ENCODE peak calls at places on chromosomes 5 and 9, in four cellular contexts. One of them, this sample, is unnamed. For H3K4me1, the result is how much of the 10 kb centered on the place peaks cover.

GRCh38 chr5:86232246-86232645 is 385.5 kb upstream of the COX7C start:
- DNase-seq in lung: no peak
- DNase-seq in GM23248: no peak
- DNase-seq in heart left ventricle: no peak
- DNase-seq in this sample: no peak

GRCh38 chr5:172568308-172568923 is 72.6 kb upstream of the NEURL1B start:
- DNase-seq in lung: no peak
- DNase-seq in GM23248: no peak
- DNase-seq in heart left ventricle: no peak
- DNase-seq in this sample: no peak

GRCh38 chr9:37350486-37351190 is 71.9 kb upstream of the GRHPR start:
- DNase-seq in lung: no peak
- DNase-seq in GM23248: peak
- DNase-seq in heart left ventricle: no peak
- DNase-seq in this sample: no peak

GRCh38 chr5:125484272-125485002 is 738.0 kb upstream of the ZNF608 start:
- DNase-seq in lung: peak
- DNase-seq in GM23248: peak
- DNase-seq in heart left ventricle: peak
- DNase-seq in this sample: peak

GRCh38 chr9:72442212-72442607 is 77.2 kb upstream of the ZFAND5 start:
- DNase-seq in lung: no peak
- DNase-seq in GM23248: peak
- DNase-seq in heart left ventricle: no peak
- DNase-seq in this sample: no peak

GRCh38 chr5:39405489-39405888 is 19.3 kb downstream of the DAB2 start:
- DNase-seq in lung: no peak
- DNase-seq in GM23248: no peak
- DNase-seq in heart left ventricle: no peak
- DNase-seq in this sample: no peak

GRCh38 chr9:2623046-2623865 is 1.7 kb downstream of the VLDLR start:
- DNase-seq in lung: peak
- DNase-seq in GM23248: peak
- DNase-seq in heart left ventricle: peak
- DNase-seq in this sample: peak

GRCh38 chr9:15468113-15468512 is 42.7 kb downstream of the PSIP1 start:
- DNase-seq in lung: no peak
- DNase-seq in GM23248: no peak
- DNase-seq in heart left ventricle: no peak
- DNase-seq in this sample: no peak

GRCh38 chr5:139837711-139838380 is 42.2 kb downstream of the PSD2 start:
- DNase-seq in lung: no peak
- DNase-seq in GM23248: no peak
- DNase-seq in heart left ventricle: no peak
- DNase-seq in this sample: no peak

GRCh38 chr9:93117924-93118862 is 15.9 kb downstream of the NINJ1 start:
- DNase-seq in lung: no peak
- DNase-seq in GM23248: no peak
- DNase-seq in heart left ventricle: no peak
- DNase-seq in this sample: no peak

GRCh38 chr5:147669113-147669869 is 113.2 kb downstream of the JAKMIP2 start:
- DNase-seq in lung: no peak
- DNase-seq in GM23248: no peak
- DNase-seq in heart left ventricle: no peak
- DNase-seq in this sample: no peak

GRCh38 chr5:171166766-171167165 is 142.3 kb upstream of the TLX3 start:
- DNase-seq in lung: no peak
- DNase-seq in GM23248: no peak
- DNase-seq in heart left ventricle: no peak
- DNase-seq in this sample: no peak

GRCh38 chr5:9720361-9720760 is 90.2 kb upstream of the TAS2R1 start:
- DNase-seq in lung: no peak
- DNase-seq in GM23248: no peak
- DNase-seq in heart left ventricle: no peak
- DNase-seq in this sample: no peak

GRCh38 chr5:170173227-170173626 is 59.6 kb upstream of the C5orf58 start:
- DNase-seq in lung: no peak
- DNase-seq in GM23248: peak
- DNase-seq in heart left ventricle: no peak
- DNase-seq in this sample: no peak

GRCh38 chr5:103452666-103453065 is 109.9 kb downstream of the NUDT12 start:
- DNase-seq in lung: no peak
- DNase-seq in GM23248: peak
- DNase-seq in heart left ventricle: no peak
- DNase-seq in this sample: no peak

GRCh38 chr5:178113141-178113787 is at the start of gene N4BP3:
- DNase-seq in lung: peak
- DNase-seq in GM23248: peak
- DNase-seq in heart left ventricle: peak
- DNase-seq in this sample: peak

GRCh38 chr5:136141561-136141960 is 8.9 kb downstream of the SMAD5 start:
- DNase-seq in lung: no peak
- DNase-seq in GM23248: no peak
- DNase-seq in heart left ventricle: no peak
- DNase-seq in this sample: no peak

DNA sequence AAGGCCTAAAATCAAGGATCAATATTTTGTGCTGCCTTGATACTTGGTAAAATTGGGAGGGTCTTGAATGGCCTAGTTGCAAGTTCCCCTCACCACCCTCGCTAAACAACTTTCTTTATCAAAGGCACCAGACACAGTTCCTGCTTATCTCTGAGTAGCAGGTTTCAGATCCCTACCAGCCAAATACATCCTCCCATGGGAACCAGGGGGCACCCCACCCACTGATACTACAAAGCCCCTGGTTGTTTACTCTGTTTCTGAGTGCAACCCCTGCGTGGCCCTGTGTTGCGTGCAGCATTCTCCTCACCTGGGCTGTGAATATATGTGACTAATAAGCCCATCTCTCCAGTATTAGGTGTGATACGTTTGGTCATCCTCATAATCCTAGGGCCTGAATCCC is 314.9 kb downstream of the DRD1 start:
- DNase-seq in lung: no peak
- DNase-seq in GM23248: no peak
- DNase-seq in heart left ventricle: no peak
- DNase-seq in this sample: no peak
- H3K4me1 ChIP-seq in lung: under half
- H3K4me1 ChIP-seq in GM23248: under half
- H3K4me1 ChIP-seq in heart left ventricle: under half
- H3K4me1 ChIP-seq in this sample: under half

GRCh38 chr9:127396253-127396807 is 639 bp upstream of the SLC2A8 start:
- DNase-seq in lung: no peak
- DNase-seq in GM23248: no peak
- DNase-seq in heart left ventricle: no peak
- DNase-seq in this sample: no peak

GRCh38 chr9:127397722-127398647 is 1.0 kb downstream of the SLC2A8 start:
- DNase-seq in lung: no peak
- DNase-seq in GM23248: peak
- DNase-seq in heart left ventricle: peak
- DNase-seq in this sample: peak

GRCh38 chr9:127395491-127396252 is 1.3 kb upstream of the SLC2A8 start:
- DNase-seq in lung: no peak
- DNase-seq in GM23248: no peak
- DNase-seq in heart left ventricle: no peak
- DNase-seq in this sample: no peak

GRCh38 chr9:127398715-127399400 is 1.9 kb downstream of the SLC2A8 start:
- DNase-seq in lung: no peak
- DNase-seq in GM23248: no peak
- DNase-seq in heart left ventricle: no peak
- DNase-seq in this sample: no peak

DNA sequence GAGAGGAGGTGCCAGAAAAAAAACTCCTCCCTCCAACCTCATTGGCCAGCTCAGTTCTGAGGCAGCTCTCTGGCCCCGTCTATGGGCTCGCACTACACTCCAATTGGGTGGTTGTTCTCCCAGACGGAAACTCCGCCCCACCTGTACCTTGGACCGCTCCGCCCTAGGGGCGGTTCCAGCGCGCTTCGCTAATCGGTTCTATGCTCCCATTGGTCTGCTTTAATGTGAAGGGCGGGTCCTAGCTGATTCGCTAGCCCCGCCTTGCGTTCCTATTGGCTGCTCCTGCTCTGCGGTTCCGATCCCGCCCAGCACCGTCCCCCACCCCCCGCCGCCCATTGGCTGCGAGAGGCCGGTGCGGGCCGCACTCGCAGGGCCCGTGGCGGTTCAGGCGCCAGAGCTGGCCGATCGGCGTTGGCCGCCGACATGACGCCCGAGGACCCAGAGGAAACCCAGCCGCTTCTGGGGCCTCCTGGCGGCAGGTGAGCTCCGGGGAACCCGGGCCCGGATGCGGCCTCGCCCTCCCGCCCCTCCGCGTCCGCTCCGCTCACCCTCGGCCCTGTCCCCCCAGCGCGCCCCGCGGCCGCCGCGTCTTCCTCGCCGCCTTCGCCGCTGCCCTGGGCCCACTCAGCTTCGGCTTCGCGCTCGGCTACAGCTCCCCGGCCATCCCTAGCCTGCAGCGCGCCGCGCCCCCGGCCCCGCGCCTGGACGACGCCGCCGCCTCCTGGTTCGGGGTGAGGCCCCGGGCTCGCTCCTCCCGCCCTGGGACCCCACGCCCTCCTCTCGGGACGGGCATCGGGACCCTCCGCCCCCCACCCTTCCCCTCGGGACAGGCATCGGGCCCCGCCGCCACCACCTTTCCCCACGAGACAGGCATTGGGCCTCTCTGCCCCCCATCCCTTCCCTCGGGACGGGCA is at the start of gene SLC2A8:
- DNase-seq in lung: peak
- DNase-seq in GM23248: peak
- DNase-seq in heart left ventricle: peak
- DNase-seq in this sample: peak
- H3K27ac ChIP-seq in lung: peak
- H3K27ac ChIP-seq in GM23248: no peak
- H3K27ac ChIP-seq in heart left ventricle: peak
- H3K27ac ChIP-seq in this sample: peak

DNA sequence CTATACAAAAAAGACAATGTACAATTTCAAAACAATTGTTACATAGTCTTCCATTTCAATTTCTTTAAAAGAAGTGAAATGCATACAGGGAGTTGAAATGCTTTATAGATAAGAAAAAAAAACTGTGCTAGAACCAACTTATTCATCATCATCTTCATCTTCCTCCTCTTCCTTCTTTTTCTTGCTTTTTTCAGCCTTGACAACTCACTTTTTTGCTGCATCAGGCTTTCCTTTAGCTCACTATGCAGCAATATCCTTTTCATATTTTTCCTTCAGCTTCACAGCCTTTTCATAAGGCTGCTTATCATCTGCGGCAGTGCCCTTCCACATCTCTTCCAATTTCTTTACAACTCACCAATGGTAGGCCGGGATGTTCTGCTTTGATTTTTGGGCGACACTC is 4.4 kb downstream of the LHFPL2 start:
- DNase-seq in lung: no peak
- DNase-seq in GM23248: no peak
- DNase-seq in heart left ventricle: no peak
- DNase-seq in this sample: no peak
- H3K4me1 ChIP-seq in lung: under half
- H3K4me1 ChIP-seq in GM23248: under half
- H3K4me1 ChIP-seq in heart left ventricle: under half
- H3K4me1 ChIP-seq in this sample: under half

DNA sequence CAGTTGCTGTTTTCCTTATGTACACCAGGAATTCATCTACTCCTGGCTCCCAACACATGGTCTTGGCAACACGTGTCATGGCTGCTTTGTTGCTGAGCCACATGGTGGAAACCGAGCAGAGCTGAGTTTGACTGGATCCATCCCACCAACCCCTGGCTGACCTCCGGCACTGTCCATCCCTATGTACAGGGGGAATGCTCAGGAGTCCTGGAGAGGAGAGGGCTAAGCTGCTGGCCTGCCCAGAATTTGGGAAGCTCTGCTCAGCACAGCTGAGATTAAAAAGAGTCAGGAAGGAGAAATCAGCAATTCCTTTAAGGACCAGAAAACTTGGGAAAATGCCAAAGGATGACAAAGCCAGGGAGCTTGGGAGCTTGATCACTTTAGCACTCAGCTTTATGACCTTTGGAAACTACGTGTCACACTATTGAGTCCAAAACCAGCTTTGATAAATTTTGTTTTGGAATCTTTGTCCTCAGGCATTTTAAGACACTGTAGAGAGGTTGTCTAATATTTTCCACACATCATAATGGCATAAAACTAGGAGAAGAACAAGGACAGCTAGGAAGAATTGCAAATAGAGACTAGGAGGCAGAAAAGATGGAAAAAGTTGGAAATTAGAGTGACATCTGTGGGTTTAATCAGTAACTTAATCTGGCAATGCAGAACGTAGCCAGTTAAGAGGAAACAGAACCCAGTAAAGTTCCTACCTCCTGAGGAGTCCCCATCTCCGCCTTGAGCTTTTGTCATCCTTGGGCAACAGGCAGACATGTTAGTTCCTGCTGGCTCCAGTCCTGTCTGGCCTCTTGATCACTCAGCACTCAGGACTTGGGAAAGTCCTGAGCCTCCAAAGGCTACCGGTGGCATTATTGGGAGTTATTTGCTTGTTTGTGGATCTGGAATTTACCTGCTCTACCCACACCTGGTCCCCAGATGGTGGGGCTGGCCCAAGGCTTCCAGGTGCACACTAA is 62.5 kb upstream of the PLPP1 start:
- DNase-seq in lung: peak
- DNase-seq in GM23248: peak
- DNase-seq in heart left ventricle: peak
- DNase-seq in this sample: no peak
- H3K27ac ChIP-seq in lung: peak
- H3K27ac ChIP-seq in GM23248: peak
- H3K27ac ChIP-seq in heart left ventricle: peak
- H3K27ac ChIP-seq in this sample: peak

GRCh38 chr9:134052491-134052890 is 15.3 kb downstream of the BRD3 start:
- DNase-seq in lung: no peak
- DNase-seq in GM23248: no peak
- DNase-seq in heart left ventricle: no peak
- DNase-seq in this sample: no peak
- H3K4me1 ChIP-seq in lung: under half
- H3K4me1 ChIP-seq in GM23248: under half
- H3K4me1 ChIP-seq in heart left ventricle: under half
- H3K4me1 ChIP-seq in this sample: half or more

GRCh38 chr5:179755022-179755421 is 22.4 kb downstream of the MAML1 start:
- DNase-seq in lung: no peak
- DNase-seq in GM23248: no peak
- DNase-seq in heart left ventricle: no peak
- DNase-seq in this sample: no peak
- H3K27ac ChIP-seq in lung: peak
- H3K27ac ChIP-seq in GM23248: no peak
- H3K27ac ChIP-seq in heart left ventricle: no peak
- H3K27ac ChIP-seq in this sample: no peak

GRCh38 chr5:151094054-151094858 is 13.4 kb upstream of the TNIP1 start:
- DNase-seq in lung: no peak
- DNase-seq in GM23248: peak
- DNase-seq in heart left ventricle: no peak
- DNase-seq in this sample: peak

GRCh38 chr5:151095341-151096000 is 14.6 kb upstream of the TNIP1 start:
- DNase-seq in lung: no peak
- DNase-seq in GM23248: peak
- DNase-seq in heart left ventricle: peak
- DNase-seq in this sample: peak

GRCh38 chr5:151096001-151096373 is 15.2 kb upstream of the TNIP1 start:
- DNase-seq in lung: no peak
- DNase-seq in GM23248: no peak
- DNase-seq in heart left ventricle: no peak
- DNase-seq in this sample: no peak

GRCh38 chr5:151093476-151093889 is 12.6 kb upstream of the TNIP1 start:
- DNase-seq in lung: peak
- DNase-seq in GM23248: peak
- DNase-seq in heart left ventricle: no peak
- DNase-seq in this sample: no peak

GRCh38 chr5:151094861-151095260 is 14.0 kb upstream of the TNIP1 start:
- DNase-seq in lung: no peak
- DNase-seq in GM23248: peak
- DNase-seq in heart left ventricle: no peak
- DNase-seq in this sample: no peak
- H3K4me1 ChIP-seq in lung: under half
- H3K4me1 ChIP-seq in GM23248: under half
- H3K4me1 ChIP-seq in heart left ventricle: under half
- H3K4me1 ChIP-seq in this sample: under half